ENCODE peak calls at places on chromosomes 3 and 15, in four cellular contexts. One of them, this sample, is unnamed.

GRCh38 chr3:123686254-123686653 is 101.4 kb upstream of the HACD2 start:
- DNase-seq in tibial nerve: no peak
- DNase-seq in left ventricle myocardium inferior: no peak
- DNase-seq in adrenal gland: no peak
- DNase-seq in this sample: no peak

GRCh38 chr3:157581331-157581730 is 78.1 kb upstream of the VEPH1 start:
- DNase-seq in adrenal gland: no peak
- DNase-seq in tibial nerve: no peak
- DNase-seq in left ventricle myocardium inferior: no peak
- DNase-seq in this sample: no peak

GRCh38 chr3:171875923-171876412 is 32.8 kb downstream of the TMEM212 start:
- DNase-seq in adrenal gland: no peak
- DNase-seq in left ventricle myocardium inferior: no peak
- DNase-seq in tibial nerve: no peak
- DNase-seq in this sample: no peak

GRCh38 chr3:106401666-106402319 is 533.0 kb upstream of the CBLB start:
- DNase-seq in tibial nerve: no peak
- DNase-seq in adrenal gland: no peak
- DNase-seq in left ventricle myocardium inferior: no peak
- DNase-seq in this sample: no peak

GRCh38 chr3:99232696-99233095 is 331.2 kb upstream of the DCBLD2 start:
- DNase-seq in tibial nerve: no peak
- DNase-seq in left ventricle myocardium inferior: no peak
- DNase-seq in adrenal gland: no peak
- DNase-seq in this sample: no peak

GRCh38 chr3:45664558-45664957 is 24.6 kb upstream of the SACM1L start:
- DNase-seq in tibial nerve: no peak
- DNase-seq in adrenal gland: no peak
- DNase-seq in left ventricle myocardium inferior: no peak
- DNase-seq in this sample: no peak

GRCh38 chr3:178514411-178514800 is 21.8 kb upstream of the KCNMB2 start:
- DNase-seq in adrenal gland: no peak
- DNase-seq in left ventricle myocardium inferior: no peak
- DNase-seq in tibial nerve: no peak
- DNase-seq in this sample: no peak

GRCh38 chr15:33091983-33092688 is 102.4 kb downstream of the FMN1 start:
- DNase-seq in tibial nerve: no peak
- DNase-seq in adrenal gland: no peak
- DNase-seq in left ventricle myocardium inferior: no peak
- DNase-seq in this sample: no peak

GRCh38 chr3:174488527-174488926 is 370.6 kb upstream of the NAALADL2 start:
- DNase-seq in tibial nerve: no peak
- DNase-seq in adrenal gland: no peak
- DNase-seq in left ventricle myocardium inferior: no peak
- DNase-seq in this sample: no peak

GRCh38 chr3:125240496-125240895 is 27.9 kb upstream of the SLC12A8 start:
- DNase-seq in adrenal gland: no peak
- DNase-seq in tibial nerve: no peak
- DNase-seq in left ventricle myocardium inferior: no peak
- DNase-seq in this sample: no peak

GRCh38 chr3:36480916-36481648 is 100.8 kb downstream of the STAC start:
- DNase-seq in tibial nerve: no peak
- DNase-seq in adrenal gland: no peak
- DNase-seq in left ventricle myocardium inferior: no peak
- DNase-seq in this sample: no peak

GRCh38 chr3:101803152-101803782 is 24.3 kb downstream of the NXPE3 start:
- DNase-seq in tibial nerve: peak
- DNase-seq in left ventricle myocardium inferior: no peak
- DNase-seq in adrenal gland: peak
- DNase-seq in this sample: no peak

GRCh38 chr3:74523811-74524210 is 90.6 kb downstream of the CNTN3 start:
- DNase-seq in tibial nerve: no peak
- DNase-seq in adrenal gland: no peak
- DNase-seq in left ventricle myocardium inferior: no peak
- DNase-seq in this sample: no peak

GRCh38 chr3:127799476-127800222 is 22.7 kb downstream of the MGLL start:
- DNase-seq in adrenal gland: no peak
- DNase-seq in left ventricle myocardium inferior: no peak
- DNase-seq in tibial nerve: no peak
- DNase-seq in this sample: no peak

GRCh38 chr15:59674501-59674900 is 14.6 kb downstream of the BNIP2 start:
- DNase-seq in tibial nerve: no peak
- DNase-seq in left ventricle myocardium inferior: no peak
- DNase-seq in adrenal gland: no peak
- DNase-seq in this sample: no peak

GRCh38 chr15:63196846-63197245 is 7.4 kb downstream of the RAB8B start:
- DNase-seq in tibial nerve: no peak
- DNase-seq in left ventricle myocardium inferior: no peak
- DNase-seq in adrenal gland: no peak
- DNase-seq in this sample: no peak

GRCh38 chr15:80264031-80264430 is 12.0 kb upstream of the CTXND1 start:
- DNase-seq in tibial nerve: no peak
- DNase-seq in adrenal gland: no peak
- DNase-seq in left ventricle myocardium inferior: no peak
- DNase-seq in this sample: no peak

GRCh38 chr15:82540055-82540983 is at the start of gene RPS17:
- DNase-seq in left ventricle myocardium inferior: peak
- DNase-seq in tibial nerve: peak
- DNase-seq in adrenal gland: peak
- DNase-seq in this sample: peak

GRCh38 chr15:45169608-45170480 is 17.9 kb downstream of the SHF start:
- DNase-seq in tibial nerve: no peak
- DNase-seq in left ventricle myocardium inferior: no peak
- DNase-seq in adrenal gland: no peak
- DNase-seq in this sample: no peak

GRCh38 chr3:65810277-65810676 is 228.4 kb downstream of the MAGI1 start:
- DNase-seq in left ventricle myocardium inferior: no peak
- DNase-seq in tibial nerve: no peak
- DNase-seq in adrenal gland: no peak
- DNase-seq in this sample: no peak

GRCh38 chr15:82715003-82715402 is 5.3 kb upstream of the AP3B2 start:
- DNase-seq in left ventricle myocardium inferior: no peak
- DNase-seq in tibial nerve: no peak
- DNase-seq in adrenal gland: no peak
- DNase-seq in this sample: no peak

GRCh38 chr15:61222010-61222409 is 7.1 kb downstream of the RORA start:
- DNase-seq in adrenal gland: no peak
- DNase-seq in tibial nerve: no peak
- DNase-seq in left ventricle myocardium inferior: no peak
- DNase-seq in this sample: no peak

GRCh38 chr15:61232266-61232665 is 3.2 kb upstream of the RORA start:
- DNase-seq in tibial nerve: no peak
- DNase-seq in left ventricle myocardium inferior: no peak
- DNase-seq in adrenal gland: no peak
- DNase-seq in this sample: no peak

GRCh38 chr15:61228025-61228901 is 839 bp downstream of the RORA start:
- DNase-seq in tibial nerve: peak
- DNase-seq in adrenal gland: peak
- DNase-seq in left ventricle myocardium inferior: peak
- DNase-seq in this sample: no peak

GRCh38 chr15:61227269-61228024 is 1.7 kb downstream of the RORA start:
- DNase-seq in left ventricle myocardium inferior: no peak
- DNase-seq in adrenal gland: peak
- DNase-seq in tibial nerve: peak
- DNase-seq in this sample: no peak

GRCh38 chr15:61226313-61227250 is 2.5 kb downstream of the RORA start:
- DNase-seq in tibial nerve: no peak
- DNase-seq in left ventricle myocardium inferior: no peak
- DNase-seq in adrenal gland: peak
- DNase-seq in this sample: no peak
- H3K27ac ChIP-seq in tibial nerve: no peak
- H3K27ac ChIP-seq in left ventricle myocardium inferior: peak
- H3K27ac ChIP-seq in adrenal gland: no peak
- H3K27ac ChIP-seq in this sample: no peak

GRCh38 chr3:47542614-47543173 is 29.2 kb upstream of the ELP6 start:
- DNase-seq in tibial nerve: no peak
- DNase-seq in left ventricle myocardium inferior: no peak
- DNase-seq in adrenal gland: peak
- DNase-seq in this sample: no peak
- TF ChIP-seq CTCF in tibial nerve: no peak
- TF ChIP-seq CTCF in left ventricle myocardium inferior: no peak
- TF ChIP-seq CTCF in adrenal gland: no peak
- TF ChIP-seq CTCF in this sample: no peak

DNA sequence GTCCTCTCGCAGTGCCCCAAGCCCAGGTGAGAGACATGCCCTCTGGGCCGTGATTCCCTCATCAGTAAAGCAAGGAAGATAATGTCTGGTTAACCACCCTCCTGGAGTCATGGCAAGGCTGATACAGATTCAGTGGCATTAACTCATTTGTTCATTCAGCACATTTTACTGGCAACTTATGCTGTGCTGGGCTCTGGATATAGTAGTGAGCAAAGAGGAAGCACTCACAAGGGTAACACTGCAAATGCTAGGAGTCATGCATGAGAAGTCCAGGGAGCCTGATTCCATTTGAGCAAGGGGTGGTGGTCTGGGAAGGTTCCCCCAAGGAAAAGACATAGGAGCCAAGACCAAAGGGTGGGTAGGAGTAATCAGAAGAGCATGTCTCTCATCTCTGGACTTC is 50.2 kb downstream of the SMAD3 start:
- DNase-seq in left ventricle myocardium inferior: no peak
- DNase-seq in adrenal gland: no peak
- DNase-seq in tibial nerve: no peak
- DNase-seq in this sample: no peak
- H3K27ac ChIP-seq in left ventricle myocardium inferior: peak
- H3K27ac ChIP-seq in adrenal gland: no peak
- H3K27ac ChIP-seq in tibial nerve: peak
- H3K27ac ChIP-seq in this sample: peak

DNA sequence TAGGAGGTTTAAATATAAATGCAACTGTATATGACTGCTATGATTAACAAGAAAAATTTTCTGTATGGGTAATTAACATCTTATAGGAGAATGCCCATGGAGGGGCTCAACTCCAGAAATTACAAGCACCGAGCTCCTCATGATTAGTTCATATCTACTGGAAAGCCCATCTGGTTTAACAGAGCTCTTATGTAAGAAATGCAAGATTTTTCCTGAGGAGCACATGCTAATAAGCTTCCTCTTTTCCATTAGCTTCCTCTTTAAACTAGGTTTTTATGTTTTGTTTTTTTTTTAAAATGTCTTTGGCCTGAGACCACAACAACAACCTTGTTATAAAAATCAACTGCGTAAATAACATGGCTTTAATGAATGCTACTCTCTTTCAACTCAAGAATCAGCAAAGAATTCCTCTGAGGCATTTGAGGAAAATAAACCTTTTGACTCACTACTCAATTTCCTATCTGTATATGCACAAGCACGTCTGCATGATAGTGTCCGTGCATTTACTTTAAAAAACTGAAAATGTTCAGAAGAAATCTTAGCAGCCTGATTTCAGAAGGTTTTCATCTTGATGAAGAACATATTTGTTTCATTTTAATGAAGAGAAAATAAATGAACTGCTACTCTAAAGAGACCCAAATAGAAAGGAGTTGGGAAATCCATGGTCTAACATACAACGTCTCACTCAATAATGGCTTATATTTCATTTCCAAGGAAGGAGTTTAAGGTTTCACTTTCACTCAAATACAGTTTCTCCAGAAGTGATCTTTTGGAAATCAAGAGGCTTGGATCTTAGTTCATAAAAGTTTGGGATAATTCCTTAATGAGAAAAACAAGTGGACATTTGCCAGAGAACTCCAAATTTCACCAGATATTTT is 180.8 kb downstream of the KCNAB1 start:
- DNase-seq in left ventricle myocardium inferior: no peak
- DNase-seq in adrenal gland: no peak
- DNase-seq in tibial nerve: no peak
- DNase-seq in this sample: no peak
- TF ChIP-seq CTCF in left ventricle myocardium inferior: no peak
- TF ChIP-seq CTCF in adrenal gland: no peak
- TF ChIP-seq CTCF in tibial nerve: no peak
- TF ChIP-seq CTCF in this sample: no peak

GRCh38 chr15:31279221-31280036 is 47.2 kb upstream of the KLF13 start:
- DNase-seq in left ventricle myocardium inferior: no peak
- DNase-seq in tibial nerve: no peak
- DNase-seq in adrenal gland: no peak
- DNase-seq in this sample: no peak
- H3K27ac ChIP-seq in left ventricle myocardium inferior: no peak
- H3K27ac ChIP-seq in tibial nerve: peak
- H3K27ac ChIP-seq in adrenal gland: no peak
- H3K27ac ChIP-seq in this sample: no peak

DNA sequence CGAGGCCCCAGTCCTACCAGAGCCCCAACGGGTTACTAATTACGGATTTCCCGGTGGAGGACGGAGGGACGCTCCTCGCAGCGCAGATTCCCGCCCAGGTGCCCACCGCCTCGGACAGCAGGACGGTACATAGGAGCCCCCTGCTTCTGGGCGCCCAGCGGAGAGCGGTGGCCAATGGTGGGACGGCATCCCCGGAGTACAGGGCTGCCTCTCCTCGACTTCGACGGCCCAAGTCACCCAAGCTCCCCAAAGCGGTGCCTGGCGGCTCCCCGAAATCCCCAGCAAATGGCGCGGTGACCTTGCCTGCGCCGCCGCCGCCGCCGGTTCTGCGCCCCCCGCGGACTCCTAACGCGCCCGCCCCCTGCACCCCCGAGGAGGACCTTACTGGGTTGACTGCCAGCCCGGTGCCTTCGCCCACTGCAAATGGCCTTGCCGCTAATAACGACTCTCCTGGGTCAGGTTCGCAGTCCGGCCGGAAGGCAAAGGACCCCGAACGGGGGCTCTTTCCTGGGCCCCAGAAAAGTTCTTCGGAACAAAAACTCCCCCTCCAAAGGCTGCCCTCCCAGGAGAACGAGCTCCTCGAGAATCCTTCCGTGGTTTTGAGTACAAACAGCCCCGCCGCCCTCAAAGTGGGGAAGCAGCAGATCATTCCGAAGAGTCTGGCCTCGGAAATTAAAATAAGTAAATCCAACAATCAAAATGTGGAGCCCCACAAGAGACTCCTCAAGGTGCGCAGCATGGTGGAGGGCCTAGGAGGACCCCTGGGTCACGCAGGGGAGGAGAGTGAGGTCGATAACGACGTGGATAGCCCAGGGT is 1.1 kb downstream of the ARHGEF26 start:
- DNase-seq in tibial nerve: no peak
- DNase-seq in left ventricle myocardium inferior: peak
- DNase-seq in adrenal gland: peak
- DNase-seq in this sample: no peak
- TF ChIP-seq CTCF in tibial nerve: no peak
- TF ChIP-seq CTCF in left ventricle myocardium inferior: no peak
- TF ChIP-seq CTCF in adrenal gland: no peak
- TF ChIP-seq CTCF in this sample: no peak

This sample was measured in coronary artery.